ENCODE peak calls at places on chromosomes 12 and 14, in eight cellular contexts. U is body of pancreas, M is lower leg skin, J is H54, K is thyroid gland, X is stomach, N is tibial nerve, W is esophagus muscularis mucosa. D is an unnamed sample.

GRCh38 chr12:42705863-42706262 is 116.3 kb upstream of the PRICKLE1 start:
- DNase-seq in U (peak; percentile 77), M (peak; percentile 89), J (peak; percentile 9), K (peak; percentile 12), X (peak; percentile 34), N (peak; percentile 54), W (no peak), D (no peak)

GRCh38 chr12:26346748-26347147 is 151.4 kb downstream of the SSPN start:
- DNase-seq in U (no peak), M (no peak), J (no peak), K (no peak), X (no peak), N (no peak), W (no peak), D (no peak)

GRCh38 chr12:90682398-90682797 is 272.6 kb downstream of the CCER1 start:
- DNase-seq in U (no peak), M (no peak), J (no peak), K (no peak), X (no peak), N (no peak), W (no peak), D (no peak)

GRCh38 chr14:43132441-43132840 is 1374.6 kb downstream of the FSCB start:
- DNase-seq in U (no peak), M (no peak), J (no peak), K (no peak), X (no peak), N (no peak), W (no peak), D (no peak)

GRCh38 chr12:79689477-79690155 is 1.1 kb downstream of the PAWR start:
- DNase-seq in U (peak; percentile 34), M (peak; percentile 88), J (no peak), K (peak; percentile 59), X (peak; percentile 49), N (no peak), W (no peak), D (peak; percentile 36)

GRCh38 chr12:130761537-130762318 is 45.6 kb upstream of the RIMBP2 start:
- DNase-seq in U (peak; percentile 31), M (no peak), J (peak; percentile 70), K (peak; percentile 33), X (no peak), N (no peak), W (no peak), D (peak; percentile 28)

GRCh38 chr14:75147423-75148071 is 20.7 kb upstream of the NEK9 start:
- DNase-seq in U (peak; percentile 90), M (peak; percentile 95), J (no peak), K (peak; percentile 79), X (peak; percentile 69), N (peak; percentile 78), W (peak; percentile 94), D (peak; percentile 77)

GRCh38 chr12:75656650-75657049 is 145.2 kb upstream of the KRR1 start:
- DNase-seq in U (no peak), M (no peak), J (peak; percentile 39), K (no peak), X (no peak), N (no peak), W (no peak), D (no peak)

GRCh38 chr12:106774808-106775524 is 484 bp downstream of the RIC8B start:
- DNase-seq in U (no peak), M (peak; percentile 86), J (no peak), K (no peak), X (no peak), N (no peak), W (peak; percentile 21), D (peak; percentile 36)

GRCh38 chr12:19605720-19606119 is 166.4 kb downstream of the AEBP2 start:
- DNase-seq in U (no peak), M (no peak), J (no peak), K (no peak), X (no peak), N (no peak), W (no peak), D (no peak)

GRCh38 chr12:59723520-59723919 is 127.7 kb downstream of the SLC16A7 start:
- DNase-seq in U (no peak), M (no peak), J (no peak), K (no peak), X (no peak), N (no peak), W (no peak), D (no peak)

GRCh38 chr14:23670489-23670888 is 34.3 kb downstream of the DHRS2 start:
- DNase-seq in U (no peak), M (no peak), J (no peak), K (no peak), X (no peak), N (no peak), W (no peak), D (no peak)

GRCh38 chr14:95597784-95598204 is 62.9 kb downstream of the GLRX5 start:
- DNase-seq in U (peak; percentile 20), M (no peak), J (no peak), K (peak; percentile 3), X (no peak), N (no peak), W (no peak), D (no peak)

GRCh38 chr12:132494294-132495164 is 4.6 kb downstream of the FBRSL1 start:
- DNase-seq in U (peak; percentile 81), M (no peak), J (no peak), K (peak; percentile 78), X (peak; percentile 70), N (no peak), W (no peak), D (peak; percentile 51)

DNA sequence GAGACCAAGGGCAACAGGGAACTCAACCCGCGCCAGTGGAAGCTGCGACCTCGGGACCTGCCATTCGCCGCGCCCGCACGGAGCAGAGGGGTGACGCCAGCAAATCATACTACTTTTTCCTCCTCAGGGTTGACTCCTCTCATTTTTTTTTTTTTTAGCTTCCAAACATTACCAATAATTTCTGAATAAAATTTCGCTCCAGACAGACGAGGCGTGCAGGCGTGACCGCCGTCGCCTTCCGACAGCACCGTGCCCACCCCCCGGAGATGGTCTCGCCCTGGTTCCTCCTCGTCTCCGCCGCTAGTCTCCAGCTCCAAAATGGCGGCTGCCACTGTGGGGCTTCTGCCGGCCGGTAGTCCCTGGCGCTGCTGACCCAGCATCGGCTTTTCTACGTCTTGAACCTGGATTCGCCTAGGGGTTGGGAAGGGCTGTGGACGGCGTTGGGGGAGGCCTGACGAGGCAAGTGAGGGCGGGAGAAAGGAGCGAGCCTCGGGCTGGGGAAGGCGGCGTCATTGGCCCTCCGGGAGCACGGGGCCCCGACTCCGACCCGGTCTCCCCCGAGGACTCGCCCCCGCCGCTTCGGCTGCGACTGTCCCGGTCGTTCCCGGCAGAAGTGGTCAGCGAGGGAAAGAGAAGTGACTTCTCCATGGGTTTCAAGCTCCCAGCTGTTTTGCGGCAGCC is at the start of the genes CPSF2 and NDUFB1:
- DNase-seq in U (peak; percentile 81), M (peak; percentile 96), J (peak; percentile 84), K (peak; percentile 79), X (peak; percentile 82), N (peak; percentile 52), W (peak; percentile 93), D (peak; percentile 91)
- TF ChIP-seq POLR2A in U (peak; percentile 88), M (no peak), J (peak; percentile 87), K (peak; percentile 89), X (no peak), N (peak; percentile 43), W (no peak), D (peak; percentile 95)

DNA sequence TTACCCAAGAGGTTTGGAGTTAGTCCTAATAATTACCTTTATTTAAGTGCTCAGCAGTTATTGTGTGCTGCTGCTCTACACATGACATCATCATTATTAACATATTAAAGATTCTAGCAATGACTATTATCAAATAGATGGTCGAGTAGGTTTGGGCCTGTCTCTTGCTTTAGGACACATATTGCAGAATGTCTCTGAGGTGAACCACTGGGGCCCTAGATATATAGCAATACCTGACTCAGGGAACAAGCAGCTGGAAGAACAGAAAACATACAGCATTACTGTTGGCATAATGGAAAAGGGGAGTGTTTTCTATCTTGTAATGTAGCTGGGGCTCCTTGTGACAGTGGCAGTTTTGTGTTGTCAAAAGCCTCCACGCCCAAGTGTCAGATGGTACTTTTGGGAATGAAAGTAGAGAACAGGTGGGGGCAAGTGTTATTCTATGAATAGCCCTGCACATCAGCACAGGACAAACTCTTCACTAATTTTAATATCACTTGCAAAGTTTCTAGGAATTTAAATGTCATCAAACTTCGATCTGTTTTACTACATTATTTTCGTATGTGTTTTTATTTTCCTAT is 54.6 kb downstream of the C12orf56 start:
- DNase-seq in U (no peak), M (no peak), J (no peak), K (no peak), X (no peak), N (no peak), W (no peak), D (no peak)
- TF ChIP-seq POLR2A in U (no peak), M (no peak), J (no peak), K (no peak), X (no peak), N (no peak), W (no peak), D (no peak)

GRCh38 chr14:103871596-103872480 is 24.5 kb upstream of the PPP1R13B start:
- DNase-seq in U (peak; percentile 90), M (no peak), J (no peak), K (peak; percentile 93), X (peak; percentile 91), N (no peak), W (no peak), D (peak; percentile 62)
- TF ChIP-seq POLR2A in U (peak; percentile 62), M (no peak), J (no peak), K (peak; percentile 85), X (no peak), N (no peak), W (no peak), D (no peak)

GRCh38 chr12:48682927-48683326 is 889 bp upstream of the KANSL2 start:
- DNase-seq in U (no peak), M (no peak), J (no peak), K (no peak), X (no peak), N (no peak), W (no peak), D (no peak)

GRCh38 chr12:48681416-48681737 is 661 bp downstream of the KANSL2 start:
- DNase-seq in U (no peak), M (no peak), J (no peak), K (no peak), X (no peak), N (no peak), W (no peak), D (no peak)

GRCh38 chr12:48680861-48681260 is 1.2 kb downstream of the KANSL2 start:
- DNase-seq in U (no peak), M (no peak), J (no peak), K (no peak), X (no peak), N (no peak), W (no peak), D (no peak)

GRCh38 chr12:48683534-48683933 is 1.5 kb upstream of the KANSL2 start:
- DNase-seq in U (no peak), M (no peak), J (no peak), K (no peak), X (no peak), N (no peak), W (no peak), D (no peak)

DNA sequence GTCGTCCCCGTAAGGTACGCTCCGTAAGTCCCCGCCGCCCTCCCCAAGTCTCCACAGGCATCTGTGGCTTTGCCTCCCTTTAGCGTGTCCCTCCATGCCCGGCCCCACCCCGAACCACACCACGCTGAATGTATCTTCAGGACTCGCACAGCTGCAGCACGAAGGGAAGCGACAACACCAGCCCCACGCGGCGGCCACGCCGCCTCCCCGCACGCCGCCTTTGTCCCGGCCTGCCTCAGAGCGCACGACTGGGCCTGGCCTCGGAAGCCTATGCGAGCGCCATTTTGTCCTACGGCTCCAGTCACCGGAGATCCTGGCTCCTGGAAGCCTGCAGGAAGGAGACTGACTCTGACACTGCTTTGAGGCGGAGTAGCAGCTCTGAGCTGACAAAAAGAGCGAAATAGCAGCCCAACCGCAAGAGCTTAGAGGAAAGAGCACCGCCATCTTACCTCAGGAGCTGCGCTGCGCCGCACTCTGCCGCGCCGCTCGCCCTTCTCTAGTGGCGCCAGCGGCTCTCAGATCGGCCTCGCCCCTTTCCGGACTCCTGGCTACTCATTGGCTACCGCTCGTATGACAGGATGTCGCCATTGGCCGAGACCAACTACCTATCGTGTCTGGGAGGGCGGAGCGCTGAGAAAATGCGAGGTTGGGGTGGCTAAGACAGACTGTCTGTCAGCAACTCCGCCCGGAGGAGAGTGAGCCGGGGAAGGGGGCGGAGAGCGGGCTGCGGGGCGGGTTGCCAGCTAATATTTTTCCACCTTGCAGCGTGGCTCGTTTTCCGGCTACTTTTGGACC is at the start of gene KANSL2:
- DNase-seq in U (peak; percentile 100), M (peak; percentile 100), J (peak; percentile 93), K (peak; percentile 99), X (peak; percentile 99), N (peak; percentile 97), W (peak; percentile 99), D (peak; percentile 99)
- TF ChIP-seq POLR2A in U (peak; percentile 99), M (peak; percentile 94), J (peak; percentile 98), K (peak; percentile 99), X (peak; percentile 97), N (peak; percentile 94), W (peak; percentile 96), D (peak; percentile 100)